ENCODE peak calls at places on chromosomes 2 and 18, in four cellular contexts. One of them, this sample, is unnamed.
A peak's percentile ranks its signal among the peaks of the same experiment; 100 is the strongest.

GRCh38 chr2:68693947-68694346 is 40.7 kb upstream of the ARHGAP25 start:
- DNase-seq in K562: no peak
- DNase-seq in HepG2: no peak
- DNase-seq in GM12878: no peak
- DNase-seq in this sample: no peak

GRCh38 chr2:69518836-69519235 is 81.6 kb upstream of the NFU1 start:
- DNase-seq in K562: peak; percentile 56
- DNase-seq in HepG2: no peak
- DNase-seq in GM12878: no peak
- DNase-seq in this sample: peak; percentile 53

GRCh38 chr2:37776487-37776886 is 105.0 kb upstream of the CDC42EP3 start:
- DNase-seq in K562: no peak
- DNase-seq in HepG2: no peak
- DNase-seq in GM12878: no peak
- DNase-seq in this sample: no peak

GRCh38 chr2:46818141-46818552 is 97.5 kb downstream of the MCFD2 start:
- DNase-seq in K562: no peak
- DNase-seq in HepG2: no peak
- DNase-seq in GM12878: no peak
- DNase-seq in this sample: no peak

GRCh38 chr2:187991389-187991788 is 300.3 kb upstream of the GULP1 start:
- DNase-seq in K562: no peak
- DNase-seq in HepG2: no peak
- DNase-seq in GM12878: no peak
- DNase-seq in this sample: no peak

GRCh38 chr2:10036095-10036879 is 7.1 kb upstream of the KLF11 start:
- DNase-seq in K562: no peak
- DNase-seq in HepG2: no peak
- DNase-seq in GM12878: no peak
- DNase-seq in this sample: no peak

GRCh38 chr2:20962939-20963543 is 80.8 kb downstream of the APOB start:
- DNase-seq in K562: peak; percentile 49
- DNase-seq in HepG2: peak; percentile 59
- DNase-seq in GM12878: no peak
- DNase-seq in this sample: peak; percentile 90

GRCh38 chr2:155060906-155061305 is 362.4 kb downstream of the KCNJ3 start:
- DNase-seq in K562: no peak
- DNase-seq in HepG2: no peak
- DNase-seq in GM12878: no peak
- DNase-seq in this sample: no peak

GRCh38 chr2:158797963-158798700 is 3.0 kb downstream of the DAPL1 start:
- DNase-seq in K562: no peak
- DNase-seq in HepG2: no peak
- DNase-seq in GM12878: no peak
- DNase-seq in this sample: no peak

GRCh38 chr2:205060269-205060668 is 515.0 kb downstream of the PARD3B start:
- DNase-seq in K562: no peak
- DNase-seq in HepG2: no peak
- DNase-seq in GM12878: no peak
- DNase-seq in this sample: no peak

GRCh38 chr2:178542569-178542968 is 62.3 kb downstream of the PLEKHA3 start:
- DNase-seq in K562: no peak
- DNase-seq in HepG2: no peak
- DNase-seq in GM12878: no peak
- DNase-seq in this sample: no peak

GRCh38 chr2:239397856-239398470 is 2.9 kb downstream of the HDAC4 start:
- DNase-seq in K562: no peak
- DNase-seq in HepG2: no peak
- DNase-seq in GM12878: no peak
- DNase-seq in this sample: no peak

GRCh38 chr2:130381619-130382018 is 25.8 kb downstream of the PTPN18 start:
- DNase-seq in K562: no peak
- DNase-seq in HepG2: no peak
- DNase-seq in GM12878: no peak
- DNase-seq in this sample: no peak

GRCh38 chr18:78891185-78891762 is 88.3 kb upstream of the SALL3 start:
- DNase-seq in K562: no peak
- DNase-seq in HepG2: no peak
- DNase-seq in GM12878: no peak
- DNase-seq in this sample: no peak

GRCh38 chr2:178330175-178331021 is 120.6 kb downstream of the PRKRA start:
- DNase-seq in K562: no peak
- DNase-seq in HepG2: no peak
- DNase-seq in GM12878: no peak
- DNase-seq in this sample: no peak

GRCh38 chr2:192286093-192286701 is 91.5 kb upstream of the TMEFF2 start:
- DNase-seq in K562: no peak
- DNase-seq in HepG2: peak; percentile 35
- DNase-seq in GM12878: no peak
- DNase-seq in this sample: no peak

GRCh38 chr2:16327311-16327710 is 338.3 kb downstream of the CYRIA start:
- DNase-seq in K562: no peak
- DNase-seq in HepG2: no peak
- DNase-seq in GM12878: no peak
- DNase-seq in this sample: no peak
- TF ChIP-seq GABPA in K562: no peak
- TF ChIP-seq GABPA in HepG2: no peak
- TF ChIP-seq GABPA in GM12878: no peak
- TF ChIP-seq GABPA in this sample: no peak

DNA sequence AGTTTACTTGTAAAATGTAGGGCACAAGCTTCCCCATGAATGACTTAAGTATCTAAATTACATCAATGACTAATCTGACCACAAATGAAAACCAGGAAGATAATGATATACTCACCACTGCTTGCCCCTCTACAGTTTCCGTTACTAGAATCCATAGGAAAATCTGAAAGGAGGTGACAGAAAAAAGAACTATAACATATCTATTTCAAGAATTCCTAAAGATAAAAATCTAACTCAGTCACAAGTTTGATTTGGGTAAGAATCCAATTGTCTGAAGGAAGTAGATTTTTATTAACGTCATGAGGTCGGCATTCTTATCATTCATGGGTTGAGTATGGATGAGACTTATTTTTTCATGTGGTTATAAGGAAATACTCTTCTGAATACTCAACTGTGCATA is 7.8 kb downstream of the FRZB start:
- DNase-seq in K562: no peak
- DNase-seq in HepG2: no peak
- DNase-seq in GM12878: no peak
- DNase-seq in this sample: no peak
- TF ChIP-seq CHD2 in K562: no peak
- TF ChIP-seq CHD2 in HepG2: no peak
- TF ChIP-seq CHD2 in GM12878: no peak
- TF ChIP-seq CHD2 in this sample: no peak

DNA sequence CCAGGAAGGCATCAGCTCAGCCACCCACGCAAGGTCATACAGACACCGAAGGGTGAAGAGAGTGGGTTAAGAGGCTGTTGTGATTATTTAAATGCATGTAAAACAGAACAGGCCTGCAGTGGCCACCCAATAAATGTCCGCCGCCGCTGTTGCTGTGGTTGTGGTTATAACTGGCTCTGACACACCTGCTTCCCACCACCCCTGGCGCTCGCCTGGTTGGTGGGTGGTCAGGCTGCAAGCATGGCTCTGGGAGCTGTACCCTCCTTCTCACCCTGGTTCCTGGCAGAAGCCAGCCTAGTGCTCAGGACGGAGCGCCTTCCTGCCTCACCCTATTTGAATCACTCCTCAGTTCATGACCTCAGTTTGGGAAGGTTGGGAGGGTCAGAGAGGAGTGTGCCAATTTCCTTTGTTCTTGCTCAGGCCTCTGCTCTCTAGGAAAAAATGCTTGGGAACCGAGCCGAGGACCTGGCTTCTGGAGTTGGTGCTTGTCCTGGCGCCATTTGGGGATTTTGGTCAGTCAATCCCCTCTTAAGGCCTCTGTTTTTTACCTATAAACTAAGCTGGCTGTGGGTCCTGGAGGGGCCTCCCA is 5.3 kb upstream of the CRYBA2 start:
- DNase-seq in K562: no peak
- DNase-seq in HepG2: no peak
- DNase-seq in GM12878: no peak
- DNase-seq in this sample: no peak
- TF ChIP-seq EZH2 in K562: no peak
- TF ChIP-seq EZH2 in HepG2: no peak
- TF ChIP-seq EZH2 in GM12878: no peak
- TF ChIP-seq EZH2 in this sample: no peak

GRCh38 chr2:23791030-23791429 is 135.9 kb downstream of the ATAD2B start:
- DNase-seq in K562: peak; percentile 8
- DNase-seq in HepG2: peak; percentile 6
- DNase-seq in GM12878: no peak
- DNase-seq in this sample: no peak
- TF ChIP-seq GABPA in K562: no peak
- TF ChIP-seq GABPA in HepG2: no peak
- TF ChIP-seq GABPA in GM12878: no peak
- TF ChIP-seq GABPA in this sample: no peak

DNA sequence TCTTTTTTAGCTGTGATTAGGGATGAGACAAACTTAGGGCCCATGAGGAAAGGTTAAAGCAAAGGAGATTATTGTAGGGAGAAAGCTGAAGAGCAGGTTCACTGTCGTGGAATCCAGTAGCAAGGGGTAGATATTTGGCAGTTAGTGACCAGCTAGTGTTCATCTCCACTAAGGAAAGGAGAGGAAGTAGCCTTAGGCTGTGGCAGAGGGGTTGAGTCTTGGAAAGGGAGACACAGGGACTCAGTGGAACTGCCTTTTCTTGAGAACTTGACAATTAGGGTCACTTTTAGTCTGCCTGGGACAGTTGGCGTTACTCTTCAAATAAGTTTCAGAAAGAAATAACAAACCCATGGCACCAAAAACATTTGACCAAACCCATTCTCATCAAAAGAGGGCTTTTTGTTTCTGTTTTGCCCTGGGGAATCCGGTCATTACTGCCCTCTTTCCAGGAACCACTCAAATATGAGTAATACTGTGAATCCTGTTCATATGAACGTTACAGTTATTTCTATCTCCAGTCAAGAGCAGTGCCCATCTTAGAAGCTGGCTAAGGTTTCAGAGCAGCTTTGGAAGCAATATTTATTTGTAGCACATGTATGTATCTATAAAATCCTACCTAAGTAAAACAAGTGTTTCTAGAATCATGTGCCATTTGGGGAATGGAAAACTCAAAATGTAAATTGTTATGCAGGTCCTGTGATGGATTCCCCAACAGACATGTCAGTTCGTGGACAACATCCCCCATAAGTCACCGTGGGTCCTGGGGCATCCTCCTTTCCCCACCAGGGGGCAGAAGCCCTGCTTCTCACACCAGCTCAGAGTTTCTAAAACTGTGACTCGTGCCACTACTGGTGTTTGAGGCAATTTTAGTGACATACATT is 77.3 kb upstream of the PHLPP1 start:
- DNase-seq in K562: peak; percentile 70
- DNase-seq in HepG2: peak; percentile 28
- DNase-seq in GM12878: no peak
- DNase-seq in this sample: peak; percentile 81
- TF ChIP-seq CHD2 in K562: no peak
- TF ChIP-seq CHD2 in HepG2: no peak
- TF ChIP-seq CHD2 in GM12878: no peak
- TF ChIP-seq CHD2 in this sample: no peak

GRCh38 chr2:72924353-72925240 is 7.3 kb downstream of the EMX1 start:
- DNase-seq in K562: no peak
- DNase-seq in HepG2: no peak
- DNase-seq in GM12878: no peak
- DNase-seq in this sample: peak; percentile 81

GRCh38 chr2:72923833-72924352 is 6.6 kb downstream of the EMX1 start:
- DNase-seq in K562: no peak
- DNase-seq in HepG2: no peak
- DNase-seq in GM12878: no peak
- DNase-seq in this sample: peak; percentile 73

GRCh38 chr2:72926368-72926767 is 9.0 kb downstream of the EMX1 start:
- DNase-seq in K562: no peak
- DNase-seq in HepG2: no peak
- DNase-seq in GM12878: no peak
- DNase-seq in this sample: no peak

GRCh38 chr2:72927066-72927465 is 9.7 kb downstream of the EMX1 start:
- DNase-seq in K562: no peak
- DNase-seq in HepG2: no peak
- DNase-seq in GM12878: no peak
- DNase-seq in this sample: no peak

GRCh38 chr2:72925328-72925943 is 8.1 kb downstream of the EMX1 start:
- DNase-seq in K562: no peak
- DNase-seq in HepG2: no peak
- DNase-seq in GM12878: no peak
- DNase-seq in this sample: peak; percentile 64
- TF ChIP-seq EZH2 in K562: no peak
- TF ChIP-seq EZH2 in HepG2: no peak
- TF ChIP-seq EZH2 in GM12878: no peak
- TF ChIP-seq EZH2 in this sample: peak; percentile 67

DNA sequence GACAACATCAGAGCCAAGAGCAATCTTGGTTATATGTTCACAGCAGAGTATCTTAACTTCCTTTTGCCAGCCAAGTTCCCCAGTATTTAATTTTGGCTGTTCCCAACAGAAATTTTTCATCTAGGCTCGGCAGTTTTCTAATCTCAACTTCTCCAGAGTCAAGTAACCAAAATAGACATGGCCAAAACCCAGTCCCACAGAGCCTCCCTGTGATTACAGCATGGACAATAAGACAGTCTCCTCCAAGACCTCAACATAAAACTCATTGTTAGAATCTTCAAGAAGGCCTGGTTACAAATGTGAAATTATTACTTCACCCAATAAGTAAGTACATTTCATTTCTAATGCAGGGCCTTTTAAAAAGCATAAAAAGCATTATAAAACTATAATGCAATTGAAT is 445.7 kb downstream of the NCKAP5 start:
- DNase-seq in K562: no peak
- DNase-seq in HepG2: no peak
- DNase-seq in GM12878: no peak
- DNase-seq in this sample: no peak
- TF ChIP-seq GABPA in K562: no peak
- TF ChIP-seq GABPA in HepG2: no peak
- TF ChIP-seq GABPA in GM12878: no peak
- TF ChIP-seq GABPA in this sample: no peak

GRCh38 chr2:172639823-172640222 is 83.9 kb downstream of the PDK1 start:
- DNase-seq in K562: peak; percentile 11
- DNase-seq in HepG2: no peak
- DNase-seq in GM12878: no peak
- DNase-seq in this sample: no peak
- TF ChIP-seq CHD2 in K562: no peak
- TF ChIP-seq CHD2 in HepG2: no peak
- TF ChIP-seq CHD2 in GM12878: no peak
- TF ChIP-seq CHD2 in this sample: no peak